ENCODE peak calls at places on chromosomes 13 and 19, in four cellular contexts. One of them, this sample, is unnamed.

GRCh38 chr13:93603043-93603442 is 376.4 kb downstream of the GPC6 start:
- DNase-seq in HepG2: no peak
- DNase-seq in K562: no peak
- DNase-seq in GM12878: no peak
- DNase-seq in this sample: no peak

GRCh38 chr19:29667941-29668340 is 2.7 kb downstream of the PLEKHF1 start:
- DNase-seq in HepG2: no peak
- DNase-seq in K562: no peak
- DNase-seq in GM12878: no peak
- DNase-seq in this sample: no peak

GRCh38 chr19:10001899-10002298 is 8.4 kb downstream of the COL5A3 start:
- DNase-seq in HepG2: peak
- DNase-seq in K562: peak
- DNase-seq in GM12878: no peak
- DNase-seq in this sample: peak

GRCh38 chr19:9857076-9857721 is 22.1 kb downstream of the PIN1 start:
- DNase-seq in HepG2: no peak
- DNase-seq in K562: no peak
- DNase-seq in GM12878: no peak
- DNase-seq in this sample: no peak

GRCh38 chr13:41763772-41764171 is 197.1 kb downstream of the VWA8 start:
- DNase-seq in HepG2: no peak
- DNase-seq in K562: peak
- DNase-seq in GM12878: no peak
- DNase-seq in this sample: no peak

GRCh38 chr19:11425719-11426457 is 6.8 kb upstream of the RGL3 start:
- DNase-seq in HepG2: no peak
- DNase-seq in K562: peak
- DNase-seq in GM12878: no peak
- DNase-seq in this sample: no peak

GRCh38 chr19:37594982-37595382 is 306 bp downstream of the ZNF540 start:
- DNase-seq in HepG2: no peak
- DNase-seq in K562: peak
- DNase-seq in GM12878: peak
- DNase-seq in this sample: no peak

GRCh38 chr13:112790735-112791641 is 101.2 kb downstream of the ATP11A start:
- DNase-seq in HepG2: no peak
- DNase-seq in K562: no peak
- DNase-seq in GM12878: no peak
- DNase-seq in this sample: no peak

GRCh38 chr13:39410089-39410901 is 192.7 kb downstream of the LHFPL6 start:
- DNase-seq in HepG2: no peak
- DNase-seq in K562: no peak
- DNase-seq in GM12878: no peak
- DNase-seq in this sample: no peak

GRCh38 chr13:97140611-97141010 is 81.5 kb upstream of the MBNL2 start:
- DNase-seq in HepG2: no peak
- DNase-seq in K562: no peak
- DNase-seq in GM12878: no peak
- DNase-seq in this sample: no peak

GRCh38 chr13:49225358-49226042 is 5.4 kb downstream of the MLNR start:
- DNase-seq in HepG2: peak
- DNase-seq in K562: no peak
- DNase-seq in GM12878: no peak
- DNase-seq in this sample: no peak
- TF ChIP-seq FOXM1 in HepG2: no peak
- TF ChIP-seq FOXM1 in K562: no peak
- TF ChIP-seq FOXM1 in GM12878: no peak
- TF ChIP-seq FOXM1 in this sample: no peak

GRCh38 chr13:110882228-110882627 is 32.6 kb downstream of the ANKRD10 start:
- DNase-seq in HepG2: no peak
- DNase-seq in K562: no peak
- DNase-seq in GM12878: no peak
- DNase-seq in this sample: no peak
- TF ChIP-seq FOXK2 in HepG2: no peak
- TF ChIP-seq FOXK2 in K562: no peak
- TF ChIP-seq FOXK2 in GM12878: no peak
- TF ChIP-seq FOXK2 in this sample: no peak

GRCh38 chr13:27313742-27314141 is 43.1 kb downstream of the RASL11A start:
- DNase-seq in HepG2: no peak
- DNase-seq in K562: no peak
- DNase-seq in GM12878: no peak
- DNase-seq in this sample: no peak

GRCh38 chr13:27321619-27322385 is 51.2 kb downstream of the RASL11A start:
- DNase-seq in HepG2: no peak
- DNase-seq in K562: no peak
- DNase-seq in GM12878: no peak
- DNase-seq in this sample: no peak

GRCh38 chr13:27319404-27319803 is 48.8 kb downstream of the RASL11A start:
- DNase-seq in HepG2: no peak
- DNase-seq in K562: no peak
- DNase-seq in GM12878: no peak
- DNase-seq in this sample: no peak
- TF ChIP-seq TARDBP in HepG2: no peak
- TF ChIP-seq TARDBP in K562: no peak
- TF ChIP-seq TARDBP in GM12878: no peak
- TF ChIP-seq TARDBP in this sample: no peak

GRCh38 chr13:46775385-46776065 is 21.4 kb downstream of the ESD start:
- DNase-seq in HepG2: no peak
- DNase-seq in K562: no peak
- DNase-seq in GM12878: no peak
- DNase-seq in this sample: no peak
- TF ChIP-seq FOXM1 in HepG2: no peak
- TF ChIP-seq FOXM1 in K562: no peak
- TF ChIP-seq FOXM1 in GM12878: no peak
- TF ChIP-seq FOXM1 in this sample: no peak